ENCODE peak calls at places on chromosomes 3 and 15, in nine cellular contexts. I is B cell; W is HTR-8/SVneo; X is stimulated activated CD8-positive, alpha-beta memory T cell treated with anti-CD3 and anti-CD28 coated beads, Interleukin-12 subunit alpha, Interleukin-12 subunit beta, amount 100 ng/mL, for 4 hours; J is stimulated activated CD4-positive, alpha-beta T cell treated with anti-CD3 and anti-CD28 coated beads, Interleukin-1b, Interleukin-23, amount 100 ng/mL, for 4 hours; S is activated CD4-positive, CD25-positive, alpha-beta regulatory T cell; B is NCI-H2081; V is activated T-cell treated with anti-CD3 and anti-CD28 coated beads, Interleukin-2, amount 50 U/mL, for 72 hours; C is Daoy. Q is an unnamed sample.
A peak's percentile ranks its signal among the peaks of the same experiment; 100 is the strongest.

GRCh38 chr3:149647812-149648211 is 10.0 kb downstream of the WWTR1 start:
- DNase-seq in I (no peak), W (no peak), X (no peak), J (no peak), S (no peak), B (no peak), V (no peak), C (no peak), Q (no peak)

GRCh38 chr3:36212291-36212690 is 168.0 kb upstream of the STAC start:
- DNase-seq in I (no peak), W (peak; percentile 8), X (no peak), J (no peak), S (no peak), B (no peak), V (no peak), C (no peak), Q (no peak)

GRCh38 chr3:134804508-134805480 is 9.7 kb downstream of the EPHB1 start:
- DNase-seq in I (no peak), W (no peak), X (no peak), J (no peak), S (no peak), B (no peak), V (no peak), C (no peak), Q (no peak)

GRCh38 chr15:41926184-41927056 is 32.6 kb upstream of the SPTBN5 start:
- DNase-seq in I (no peak), W (no peak), X (no peak), J (no peak), S (no peak), B (no peak), V (no peak), C (no peak), Q (no peak)

GRCh38 chr3:11764931-11765363 is 81.7 kb downstream of the TAMM41 start:
- DNase-seq in I (no peak), W (peak; percentile 37), X (no peak), J (no peak), S (no peak), B (no peak), V (peak; percentile 79), C (peak; percentile 79), Q (peak; percentile 83)

GRCh38 chr3:10192953-10193691 is 28.4 kb downstream of the IRAK2 start:
- DNase-seq in I (peak; percentile 82), W (peak; percentile 67), X (no peak), J (peak; percentile 33), S (no peak), B (no peak), V (peak; percentile 77), C (peak; percentile 95), Q (peak; percentile 97)

GRCh38 chr3:193730498-193730897 is 137.5 kb downstream of the OPA1 start:
- DNase-seq in I (no peak), W (no peak), X (no peak), J (no peak), S (no peak), B (no peak), V (no peak), C (no peak), Q (no peak)

GRCh38 chr3:102068736-102069135 is 219.4 kb downstream of the NFKBIZ start:
- DNase-seq in I (no peak), W (no peak), X (no peak), J (no peak), S (no peak), B (no peak), V (no peak), C (no peak), Q (no peak)

GRCh38 chr15:33357845-33358244 is 47.1 kb downstream of the RYR3 start:
- DNase-seq in I (no peak), W (no peak), X (no peak), J (no peak), S (no peak), B (no peak), V (no peak), C (no peak), Q (no peak)

GRCh38 chr3:137695351-137695750 is 68.8 kb upstream of the SOX14 start:
- DNase-seq in I (no peak), W (no peak), X (no peak), J (no peak), S (no peak), B (no peak), V (no peak), C (no peak), Q (no peak)

Q was measured in Caki2.